ENCODE peak calls at places on chromosomes 12 and 14, in eight cellular contexts. One of them, this sample, is unnamed.

GRCh38 chr12:76081909-76082308 is 2.6 kb downstream of the NAP1L1 start:
- DNase-seq in ovary: no peak
- DNase-seq in stimulated activated CD4-positive, alpha-beta T cell treated with anti-CD3 and anti-CD28 coated beads, Interleukin-4, amount 100 ng/mL, for 48 hours: no peak
- DNase-seq in CD4-positive, alpha-beta memory T cell: no peak
- DNase-seq in transverse colon: no peak
- DNase-seq in NCI-H1436: no peak
- DNase-seq in HEK293T: no peak
- DNase-seq in activated CD4-positive, CD25-positive, alpha-beta regulatory T cell: no peak
- DNase-seq in this sample: no peak

GRCh38 chr14:94619297-94619696 is 7.1 kb downstream of the SERPINA3 start:
- DNase-seq in HEK293T: no peak
- DNase-seq in activated CD4-positive, CD25-positive, alpha-beta regulatory T cell: no peak
- DNase-seq in stimulated activated CD4-positive, alpha-beta T cell treated with anti-CD3 and anti-CD28 coated beads, Interleukin-4, amount 100 ng/mL, for 48 hours: no peak
- DNase-seq in NCI-H1436: no peak
- DNase-seq in CD4-positive, alpha-beta memory T cell: no peak
- DNase-seq in transverse colon: no peak
- DNase-seq in ovary: no peak
- DNase-seq in this sample: no peak

GRCh38 chr12:104741072-104741471 is 217.0 kb downstream of the SLC41A2 start:
- DNase-seq in activated CD4-positive, CD25-positive, alpha-beta regulatory T cell: no peak
- DNase-seq in HEK293T: no peak
- DNase-seq in CD4-positive, alpha-beta memory T cell: no peak
- DNase-seq in transverse colon: no peak
- DNase-seq in ovary: no peak
- DNase-seq in NCI-H1436: no peak
- DNase-seq in stimulated activated CD4-positive, alpha-beta T cell treated with anti-CD3 and anti-CD28 coated beads, Interleukin-4, amount 100 ng/mL, for 48 hours: no peak
- DNase-seq in this sample: no peak

GRCh38 chr12:40829738-40830144 is 137.5 kb downstream of the CNTN1 start:
- DNase-seq in activated CD4-positive, CD25-positive, alpha-beta regulatory T cell: no peak
- DNase-seq in transverse colon: no peak
- DNase-seq in stimulated activated CD4-positive, alpha-beta T cell treated with anti-CD3 and anti-CD28 coated beads, Interleukin-4, amount 100 ng/mL, for 48 hours: no peak
- DNase-seq in HEK293T: no peak
- DNase-seq in NCI-H1436: no peak
- DNase-seq in ovary: no peak
- DNase-seq in CD4-positive, alpha-beta memory T cell: no peak
- DNase-seq in this sample: no peak

GRCh38 chr12:92088802-92089201 is 56.8 kb downstream of the BTG1 start:
- DNase-seq in activated CD4-positive, CD25-positive, alpha-beta regulatory T cell: no peak
- DNase-seq in stimulated activated CD4-positive, alpha-beta T cell treated with anti-CD3 and anti-CD28 coated beads, Interleukin-4, amount 100 ng/mL, for 48 hours: no peak
- DNase-seq in transverse colon: no peak
- DNase-seq in CD4-positive, alpha-beta memory T cell: no peak
- DNase-seq in ovary: no peak
- DNase-seq in NCI-H1436: no peak
- DNase-seq in HEK293T: no peak
- DNase-seq in this sample: no peak

GRCh38 chr12:84814664-84815245 is 97.8 kb downstream of the SLC6A15 start:
- DNase-seq in CD4-positive, alpha-beta memory T cell: no peak
- DNase-seq in NCI-H1436: no peak
- DNase-seq in transverse colon: no peak
- DNase-seq in stimulated activated CD4-positive, alpha-beta T cell treated with anti-CD3 and anti-CD28 coated beads, Interleukin-4, amount 100 ng/mL, for 48 hours: no peak
- DNase-seq in ovary: no peak
- DNase-seq in activated CD4-positive, CD25-positive, alpha-beta regulatory T cell: no peak
- DNase-seq in HEK293T: no peak
- DNase-seq in this sample: no peak

GRCh38 chr14:21414137-21414631 is 30.4 kb upstream of the SUPT16H start:
- DNase-seq in transverse colon: no peak
- DNase-seq in CD4-positive, alpha-beta memory T cell: no peak
- DNase-seq in NCI-H1436: no peak
- DNase-seq in HEK293T: no peak
- DNase-seq in stimulated activated CD4-positive, alpha-beta T cell treated with anti-CD3 and anti-CD28 coated beads, Interleukin-4, amount 100 ng/mL, for 48 hours: no peak
- DNase-seq in activated CD4-positive, CD25-positive, alpha-beta regulatory T cell: no peak
- DNase-seq in ovary: no peak
- DNase-seq in this sample: no peak

GRCh38 chr12:131537267-131537920 is 173.5 kb upstream of the SFSWAP start:
- DNase-seq in HEK293T: no peak
- DNase-seq in CD4-positive, alpha-beta memory T cell: no peak
- DNase-seq in NCI-H1436: no peak
- DNase-seq in transverse colon: no peak
- DNase-seq in stimulated activated CD4-positive, alpha-beta T cell treated with anti-CD3 and anti-CD28 coated beads, Interleukin-4, amount 100 ng/mL, for 48 hours: no peak
- DNase-seq in ovary: no peak
- DNase-seq in activated CD4-positive, CD25-positive, alpha-beta regulatory T cell: no peak
- DNase-seq in this sample: no peak

GRCh38 chr14:100677925-100678765 is 48.5 kb upstream of the DLK1 start:
- DNase-seq in ovary: peak
- DNase-seq in NCI-H1436: no peak
- DNase-seq in CD4-positive, alpha-beta memory T cell: no peak
- DNase-seq in transverse colon: peak
- DNase-seq in activated CD4-positive, CD25-positive, alpha-beta regulatory T cell: no peak
- DNase-seq in stimulated activated CD4-positive, alpha-beta T cell treated with anti-CD3 and anti-CD28 coated beads, Interleukin-4, amount 100 ng/mL, for 48 hours: no peak
- DNase-seq in HEK293T: no peak
- DNase-seq in this sample: no peak

GRCh38 chr12:95998611-95999300 is 2.6 kb upstream of the HAL start:
- DNase-seq in stimulated activated CD4-positive, alpha-beta T cell treated with anti-CD3 and anti-CD28 coated beads, Interleukin-4, amount 100 ng/mL, for 48 hours: no peak
- DNase-seq in transverse colon: peak
- DNase-seq in ovary: no peak
- DNase-seq in activated CD4-positive, CD25-positive, alpha-beta regulatory T cell: peak
- DNase-seq in HEK293T: peak
- DNase-seq in CD4-positive, alpha-beta memory T cell: peak
- DNase-seq in NCI-H1436: peak
- DNase-seq in this sample: peak

GRCh38 chr14:22471545-22472121 is 117.4 kb downstream of the DAD1 start:
- DNase-seq in activated CD4-positive, CD25-positive, alpha-beta regulatory T cell: no peak
- DNase-seq in stimulated activated CD4-positive, alpha-beta T cell treated with anti-CD3 and anti-CD28 coated beads, Interleukin-4, amount 100 ng/mL, for 48 hours: no peak
- DNase-seq in HEK293T: peak
- DNase-seq in transverse colon: peak
- DNase-seq in NCI-H1436: no peak
- DNase-seq in CD4-positive, alpha-beta memory T cell: no peak
- DNase-seq in ovary: peak
- DNase-seq in this sample: peak

GRCh38 chr12:27221625-27222387 is 22.3 kb upstream of the STK38L start:
- DNase-seq in CD4-positive, alpha-beta memory T cell: no peak
- DNase-seq in transverse colon: no peak
- DNase-seq in ovary: no peak
- DNase-seq in NCI-H1436: no peak
- DNase-seq in HEK293T: no peak
- DNase-seq in stimulated activated CD4-positive, alpha-beta T cell treated with anti-CD3 and anti-CD28 coated beads, Interleukin-4, amount 100 ng/mL, for 48 hours: no peak
- DNase-seq in activated CD4-positive, CD25-positive, alpha-beta regulatory T cell: no peak
- DNase-seq in this sample: no peak